ENCODE peak calls at places on chromosome 15, in nine cellular contexts. One of them, this sample, is unnamed.

GRCh38 chr15:39629906-39630305 is 49.0 kb downstream of the THBS1 start:
- DNase-seq in GM12865: no peak
- DNase-seq in CD8-positive, alpha-beta T cell: no peak
- DNase-seq in WERI-Rb-1: no peak
- DNase-seq in fibroblast of pulmonary artery: no peak
- DNase-seq in colonic mucosa: no peak
- DNase-seq in Panc1: no peak
- DNase-seq in psoas muscle: no peak
- DNase-seq in NB4: no peak
- DNase-seq in this sample: peak; percentile 15

GRCh38 chr15:59353994-59354951 is 18.4 kb downstream of the MYO1E start:
- DNase-seq in GM12865: peak; percentile 53
- DNase-seq in Panc1: no peak
- DNase-seq in fibroblast of pulmonary artery: no peak
- DNase-seq in colonic mucosa: no peak
- DNase-seq in WERI-Rb-1: no peak
- DNase-seq in NB4: no peak
- DNase-seq in psoas muscle: no peak
- DNase-seq in CD8-positive, alpha-beta T cell: no peak
- DNase-seq in this sample: no peak

GRCh38 chr15:40477703-40478269 is 7.0 kb downstream of the CHST14 start:
- DNase-seq in fibroblast of pulmonary artery: no peak
- DNase-seq in WERI-Rb-1: no peak
- DNase-seq in colonic mucosa: no peak
- DNase-seq in psoas muscle: no peak
- DNase-seq in Panc1: no peak
- DNase-seq in NB4: no peak
- DNase-seq in CD8-positive, alpha-beta T cell: no peak
- DNase-seq in GM12865: no peak
- DNase-seq in this sample: no peak

GRCh38 chr15:39699531-39700110 is 83.0 kb downstream of the FSIP1 start:
- DNase-seq in fibroblast of pulmonary artery: no peak
- DNase-seq in CD8-positive, alpha-beta T cell: no peak
- DNase-seq in NB4: no peak
- DNase-seq in WERI-Rb-1: no peak
- DNase-seq in psoas muscle: no peak
- DNase-seq in Panc1: no peak
- DNase-seq in colonic mucosa: no peak
- DNase-seq in GM12865: no peak
- DNase-seq in this sample: no peak

GRCh38 chr15:82635798-82636197 is 11.4 kb downstream of the CPEB1 start:
- DNase-seq in NB4: no peak
- DNase-seq in fibroblast of pulmonary artery: no peak
- DNase-seq in Panc1: no peak
- DNase-seq in WERI-Rb-1: no peak
- DNase-seq in psoas muscle: no peak
- DNase-seq in colonic mucosa: no peak
- DNase-seq in CD8-positive, alpha-beta T cell: no peak
- DNase-seq in GM12865: no peak
- DNase-seq in this sample: no peak

GRCh38 chr15:40469776-40470390 is 901 bp upstream of the CHST14 start:
- DNase-seq in Panc1: no peak
- DNase-seq in NB4: no peak
- DNase-seq in fibroblast of pulmonary artery: no peak
- DNase-seq in WERI-Rb-1: no peak
- DNase-seq in CD8-positive, alpha-beta T cell: no peak
- DNase-seq in GM12865: no peak
- DNase-seq in colonic mucosa: no peak
- DNase-seq in psoas muscle: no peak
- DNase-seq in this sample: no peak

GRCh38 chr15:87735536-87735935 is 521.0 kb downstream of the NTRK3 start:
- DNase-seq in psoas muscle: no peak
- DNase-seq in NB4: no peak
- DNase-seq in GM12865: no peak
- DNase-seq in Panc1: no peak
- DNase-seq in WERI-Rb-1: no peak
- DNase-seq in colonic mucosa: no peak
- DNase-seq in CD8-positive, alpha-beta T cell: no peak
- DNase-seq in fibroblast of pulmonary artery: no peak
- DNase-seq in this sample: no peak

GRCh38 chr15:47429376-47429775 is 287.9 kb upstream of the SEMA6D start:
- DNase-seq in WERI-Rb-1: no peak
- DNase-seq in colonic mucosa: no peak
- DNase-seq in NB4: no peak
- DNase-seq in psoas muscle: no peak
- DNase-seq in fibroblast of pulmonary artery: peak; percentile 63
- DNase-seq in GM12865: no peak
- DNase-seq in Panc1: no peak
- DNase-seq in CD8-positive, alpha-beta T cell: no peak
- DNase-seq in this sample: peak; percentile 39

GRCh38 chr15:29268706-29269484 is 727 bp downstream of the NSMCE3 start:
- DNase-seq in WERI-Rb-1: peak; percentile 11
- DNase-seq in NB4: peak; percentile 52
- DNase-seq in colonic mucosa: peak; percentile 32
- DNase-seq in Panc1: no peak
- DNase-seq in fibroblast of pulmonary artery: peak; percentile 34
- DNase-seq in CD8-positive, alpha-beta T cell: peak; percentile 21
- DNase-seq in GM12865: peak; percentile 70
- DNase-seq in psoas muscle: peak; percentile 59
- DNase-seq in this sample: peak; percentile 40

DNA sequence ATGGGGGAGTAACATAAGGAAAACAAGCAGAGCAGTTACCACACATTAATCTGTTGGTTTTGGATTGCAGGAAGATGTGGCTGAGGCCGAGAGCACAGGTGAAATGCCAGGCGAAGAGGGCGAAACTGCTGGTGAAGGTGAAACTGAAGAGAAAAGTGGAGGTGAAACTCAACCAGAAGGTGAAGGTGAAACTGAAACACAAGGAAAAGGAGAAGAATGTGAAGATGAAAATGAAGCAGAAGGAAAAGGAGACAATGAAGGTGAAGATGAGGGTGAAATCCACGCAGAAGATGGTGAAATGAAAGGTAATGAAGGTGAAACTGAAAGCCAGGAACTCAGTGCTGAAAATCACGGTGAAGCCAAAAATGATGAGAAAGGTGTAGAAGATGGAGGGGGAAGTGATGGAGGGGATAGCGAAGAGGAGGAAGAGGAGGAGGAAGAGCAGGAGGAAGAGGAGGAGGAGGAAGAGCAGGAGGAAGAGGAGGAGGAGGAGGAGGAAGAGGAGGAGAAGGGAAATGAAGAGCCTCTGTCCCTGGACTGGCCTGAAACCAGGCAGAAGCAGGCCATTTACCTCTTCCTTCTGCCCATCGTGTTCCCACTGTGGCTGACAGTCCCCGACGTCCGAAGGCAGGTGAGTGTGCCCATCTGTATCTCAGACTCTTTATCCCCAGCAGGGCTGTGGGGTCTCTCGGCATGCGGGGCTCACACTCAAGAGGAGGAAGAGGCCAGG is 28.7 kb downstream of the SLC24A1 start:
- DNase-seq in NB4: no peak
- DNase-seq in fibroblast of pulmonary artery: no peak
- DNase-seq in colonic mucosa: no peak
- DNase-seq in WERI-Rb-1: no peak
- DNase-seq in Panc1: no peak
- DNase-seq in GM12865: no peak
- DNase-seq in psoas muscle: no peak
- DNase-seq in CD8-positive, alpha-beta T cell: no peak
- DNase-seq in this sample: no peak
- H3K4me3 ChIP-seq in NB4: no peak overlapping the region
- H3K4me3 ChIP-seq in fibroblast of pulmonary artery: no peak overlapping the region
- H3K4me3 ChIP-seq in colonic mucosa: no peak overlapping the region
- H3K4me3 ChIP-seq in WERI-Rb-1: no peak overlapping the region
- H3K4me3 ChIP-seq in Panc1: no peak overlapping the region
- H3K4me3 ChIP-seq in GM12865: no peak overlapping the region
- H3K4me3 ChIP-seq in psoas muscle: no peak overlapping the region
- H3K4me3 ChIP-seq in CD8-positive, alpha-beta T cell: no peak overlapping the region
- H3K4me3 ChIP-seq in this sample: no peak overlapping the region

GRCh38 chr15:53962646-53963561 is 15.3 kb upstream of the UNC13C start:
- DNase-seq in WERI-Rb-1: peak; percentile 47
- DNase-seq in GM12865: peak; percentile 57
- DNase-seq in colonic mucosa: peak; percentile 24
- DNase-seq in psoas muscle: no peak
- DNase-seq in fibroblast of pulmonary artery: peak; percentile 37
- DNase-seq in NB4: peak; percentile 39
- DNase-seq in Panc1: no peak
- DNase-seq in CD8-positive, alpha-beta T cell: no peak
- DNase-seq in this sample: peak; percentile 23
- TF ChIP-seq CTCF in WERI-Rb-1: peak; percentile 62
- TF ChIP-seq CTCF in GM12865: peak; percentile 56
- TF ChIP-seq CTCF in colonic mucosa: peak; percentile 36
- TF ChIP-seq CTCF in psoas muscle: peak; percentile 35
- TF ChIP-seq CTCF in fibroblast of pulmonary artery: peak; percentile 58
- TF ChIP-seq CTCF in NB4: peak; percentile 53
- TF ChIP-seq CTCF in Panc1: peak; percentile 76
- TF ChIP-seq CTCF in CD8-positive, alpha-beta T cell: no peak
- TF ChIP-seq CTCF in this sample: peak; percentile 67

GRCh38 chr15:65576669-65577068 is 34.3 kb downstream of the INTS14 start:
- DNase-seq in Panc1: no peak
- DNase-seq in WERI-Rb-1: no peak
- DNase-seq in psoas muscle: no peak
- DNase-seq in fibroblast of pulmonary artery: peak; percentile 40
- DNase-seq in CD8-positive, alpha-beta T cell: no peak
- DNase-seq in GM12865: no peak
- DNase-seq in colonic mucosa: no peak
- DNase-seq in NB4: no peak
- DNase-seq in this sample: peak; percentile 52

GRCh38 chr15:65578904-65579728 is 31.8 kb downstream of the INTS14 start:
- DNase-seq in WERI-Rb-1: no peak
- DNase-seq in NB4: no peak
- DNase-seq in Panc1: no peak
- DNase-seq in fibroblast of pulmonary artery: no peak
- DNase-seq in colonic mucosa: no peak
- DNase-seq in GM12865: no peak
- DNase-seq in psoas muscle: no peak
- DNase-seq in CD8-positive, alpha-beta T cell: no peak
- DNase-seq in this sample: peak; percentile 21

GRCh38 chr15:65579762-65580161 is 31.2 kb downstream of the INTS14 start:
- DNase-seq in WERI-Rb-1: no peak
- DNase-seq in NB4: no peak
- DNase-seq in CD8-positive, alpha-beta T cell: no peak
- DNase-seq in fibroblast of pulmonary artery: no peak
- DNase-seq in psoas muscle: no peak
- DNase-seq in colonic mucosa: no peak
- DNase-seq in Panc1: no peak
- DNase-seq in GM12865: no peak
- DNase-seq in this sample: no peak

GRCh38 chr15:65580287-65580686 is 30.6 kb downstream of the INTS14 start:
- DNase-seq in psoas muscle: no peak
- DNase-seq in CD8-positive, alpha-beta T cell: no peak
- DNase-seq in fibroblast of pulmonary artery: peak; percentile 45
- DNase-seq in NB4: no peak
- DNase-seq in Panc1: peak; percentile 13
- DNase-seq in GM12865: no peak
- DNase-seq in colonic mucosa: no peak
- DNase-seq in WERI-Rb-1: peak; percentile 61
- DNase-seq in this sample: peak; percentile 86

DNA sequence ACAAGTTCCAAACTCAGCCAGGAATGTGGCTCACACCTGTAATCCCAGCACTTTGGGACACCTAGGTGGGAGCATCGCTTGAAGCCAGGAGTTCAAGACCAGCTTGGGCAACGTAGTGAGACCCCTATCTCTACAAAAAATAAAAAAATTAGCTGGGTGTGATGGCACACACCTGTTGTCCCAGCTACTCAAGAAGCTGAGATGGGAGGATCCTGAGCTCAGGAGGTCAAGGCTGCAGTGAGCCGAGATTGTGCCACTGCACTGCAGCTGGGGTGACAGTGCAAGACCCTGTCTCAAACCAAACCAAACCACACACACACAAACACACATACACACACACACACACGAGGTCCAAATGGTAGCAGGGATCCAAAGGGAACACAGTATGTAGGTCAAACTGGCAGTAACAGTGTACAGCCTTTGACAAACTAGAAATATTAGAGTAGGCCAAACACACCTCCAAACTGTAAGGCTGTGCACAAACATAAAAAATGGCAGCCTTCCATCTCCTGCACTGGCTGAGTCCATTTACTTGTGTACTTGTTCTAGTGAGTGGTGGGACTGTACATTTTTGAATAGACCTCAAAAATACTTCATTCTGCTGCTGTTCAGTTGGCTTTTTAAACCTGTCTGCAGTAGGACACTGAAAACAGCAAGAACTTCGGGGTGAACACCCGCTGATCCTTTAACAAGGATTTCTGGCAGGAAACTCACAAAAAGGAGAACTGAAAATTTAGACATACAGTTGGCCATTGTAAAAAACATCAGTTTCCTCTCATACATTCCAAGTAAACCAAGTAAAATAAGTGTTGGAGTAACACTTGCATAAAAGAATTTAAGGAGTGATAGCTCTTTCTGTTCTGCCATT is 33.6 kb downstream of the INTS14 start:
- DNase-seq in fibroblast of pulmonary artery: no peak
- DNase-seq in GM12865: no peak
- DNase-seq in colonic mucosa: no peak
- DNase-seq in CD8-positive, alpha-beta T cell: no peak
- DNase-seq in Panc1: no peak
- DNase-seq in NB4: peak; percentile 7
- DNase-seq in psoas muscle: no peak
- DNase-seq in WERI-Rb-1: no peak
- DNase-seq in this sample: no peak
- H3K4me3 ChIP-seq in fibroblast of pulmonary artery: no peak overlapping the region
- H3K4me3 ChIP-seq in GM12865: no peak overlapping the region
- H3K4me3 ChIP-seq in colonic mucosa: no peak overlapping the region
- H3K4me3 ChIP-seq in CD8-positive, alpha-beta T cell: no peak overlapping the region
- H3K4me3 ChIP-seq in Panc1: no peak overlapping the region
- H3K4me3 ChIP-seq in NB4: no peak overlapping the region
- H3K4me3 ChIP-seq in psoas muscle: no peak overlapping the region
- H3K4me3 ChIP-seq in WERI-Rb-1: no peak overlapping the region
- H3K4me3 ChIP-seq in this sample: no peak overlapping the region

GRCh38 chr15:77224352-77224751 is 153.4 kb upstream of the TSPAN3 start:
- DNase-seq in psoas muscle: no peak
- DNase-seq in WERI-Rb-1: no peak
- DNase-seq in GM12865: no peak
- DNase-seq in Panc1: no peak
- DNase-seq in fibroblast of pulmonary artery: no peak
- DNase-seq in colonic mucosa: no peak
- DNase-seq in NB4: no peak
- DNase-seq in CD8-positive, alpha-beta T cell: no peak
- DNase-seq in this sample: peak; percentile 37

GRCh38 chr15:77225088-77225487 is 154.2 kb upstream of the TSPAN3 start:
- DNase-seq in psoas muscle: no peak
- DNase-seq in GM12865: no peak
- DNase-seq in fibroblast of pulmonary artery: peak; percentile 54
- DNase-seq in NB4: peak; percentile 2
- DNase-seq in WERI-Rb-1: no peak
- DNase-seq in Panc1: no peak
- DNase-seq in CD8-positive, alpha-beta T cell: no peak
- DNase-seq in colonic mucosa: no peak
- DNase-seq in this sample: peak; percentile 61

GRCh38 chr15:77225641-77226040 is 154.7 kb upstream of the TSPAN3 start:
- DNase-seq in fibroblast of pulmonary artery: peak; percentile 14
- DNase-seq in WERI-Rb-1: no peak
- DNase-seq in colonic mucosa: no peak
- DNase-seq in GM12865: no peak
- DNase-seq in Panc1: no peak
- DNase-seq in NB4: peak; percentile 12
- DNase-seq in psoas muscle: no peak
- DNase-seq in CD8-positive, alpha-beta T cell: no peak
- DNase-seq in this sample: peak; percentile 36

GRCh38 chr15:77226652-77227051 is 155.7 kb upstream of the TSPAN3 start:
- DNase-seq in NB4: no peak
- DNase-seq in psoas muscle: no peak
- DNase-seq in colonic mucosa: no peak
- DNase-seq in GM12865: no peak
- DNase-seq in Panc1: no peak
- DNase-seq in WERI-Rb-1: no peak
- DNase-seq in CD8-positive, alpha-beta T cell: no peak
- DNase-seq in fibroblast of pulmonary artery: no peak
- DNase-seq in this sample: no peak

GRCh38 chr15:77228831-77229230 is 157.9 kb upstream of the TSPAN3 start:
- DNase-seq in CD8-positive, alpha-beta T cell: no peak
- DNase-seq in colonic mucosa: no peak
- DNase-seq in Panc1: no peak
- DNase-seq in NB4: peak; percentile 25
- DNase-seq in WERI-Rb-1: no peak
- DNase-seq in GM12865: no peak
- DNase-seq in psoas muscle: no peak
- DNase-seq in fibroblast of pulmonary artery: no peak
- DNase-seq in this sample: no peak
- TF ChIP-seq CTCF in CD8-positive, alpha-beta T cell: no peak
- TF ChIP-seq CTCF in colonic mucosa: no peak
- TF ChIP-seq CTCF in Panc1: no peak
- TF ChIP-seq CTCF in NB4: no peak
- TF ChIP-seq CTCF in WERI-Rb-1: no peak
- TF ChIP-seq CTCF in GM12865: no peak
- TF ChIP-seq CTCF in psoas muscle: no peak
- TF ChIP-seq CTCF in fibroblast of pulmonary artery: no peak
- TF ChIP-seq CTCF in this sample: no peak